ENCODE peak calls at places on chromosomes 3 and 15, in nine cellular contexts. K is CD8-positive, alpha-beta T cell; S is ovary; I is fibroblast of pulmonary artery; E is dorsolateral prefrontal cortex; B is epithelial cell of esophagus; Y is heart right ventricle; H is fibroblast of lung; C is mammary epithelial cell. F is an unnamed sample.

GRCh38 chr15:31540633-31541032 is 214.0 kb downstream of the KLF13 start:
- DNase-seq in I (no peak), S (no peak), Y (no peak), E (no peak), C (no peak), K (no peak), H (no peak), B (no peak), F (no peak)

GRCh38 chr3:57783186-57784088 is 27.3 kb downstream of the SLMAP start:
- DNase-seq in H (peak), K (no peak), C (no peak), E (no peak), B (peak), S (no peak), I (no peak), Y (peak), F (no peak)

GRCh38 chr15:42385206-42385979 is 26.1 kb downstream of the CAPN3 start:
- DNase-seq in H (peak), K (no peak), I (peak), E (no peak), S (no peak), Y (no peak), B (peak), C (peak), F (no peak)

GRCh38 chr3:113812854-113813253 is 25.7 kb upstream of the GRAMD1C start:
- DNase-seq in I (no peak), E (no peak), C (no peak), K (no peak), Y (no peak), S (no peak), B (no peak), H (no peak), F (no peak)

GRCh38 chr15:76057332-76058000 is 2.3 kb upstream of the TMEM266 start:
- DNase-seq in C (peak), S (no peak), Y (peak), I (peak), H (peak), K (no peak), E (no peak), B (peak), F (no peak)

GRCh38 chr15:31486506-31486905 is 159.9 kb downstream of the KLF13 start:
- DNase-seq in Y (no peak), H (no peak), C (no peak), K (no peak), S (no peak), B (no peak), I (no peak), E (no peak), F (no peak)

GRCh38 chr3:129257609-129258008 is 8.2 kb downstream of the COPG1 start:
- DNase-seq in S (no peak), Y (no peak), E (no peak), C (no peak), I (no peak), H (no peak), B (no peak), K (no peak), F (no peak)

GRCh38 chr3:62554264-62554799 is 181.0 kb upstream of the FEZF2 start:
- DNase-seq in I (no peak), S (no peak), C (no peak), H (peak), B (peak), E (no peak), K (no peak), Y (no peak), F (no peak)

GRCh38 chr15:56538901-56539545 is 74.1 kb upstream of the MNS1 start:
- DNase-seq in I (no peak), H (no peak), K (no peak), Y (no peak), C (no peak), B (no peak), E (no peak), S (no peak), F (no peak)

GRCh38 chr3:10443791-10444429 is 61.5 kb downstream of the ATP2B2 start:
- DNase-seq in E (no peak), H (no peak), I (no peak), C (no peak), B (no peak), K (no peak), S (no peak), Y (no peak), F (no peak)

DNA sequence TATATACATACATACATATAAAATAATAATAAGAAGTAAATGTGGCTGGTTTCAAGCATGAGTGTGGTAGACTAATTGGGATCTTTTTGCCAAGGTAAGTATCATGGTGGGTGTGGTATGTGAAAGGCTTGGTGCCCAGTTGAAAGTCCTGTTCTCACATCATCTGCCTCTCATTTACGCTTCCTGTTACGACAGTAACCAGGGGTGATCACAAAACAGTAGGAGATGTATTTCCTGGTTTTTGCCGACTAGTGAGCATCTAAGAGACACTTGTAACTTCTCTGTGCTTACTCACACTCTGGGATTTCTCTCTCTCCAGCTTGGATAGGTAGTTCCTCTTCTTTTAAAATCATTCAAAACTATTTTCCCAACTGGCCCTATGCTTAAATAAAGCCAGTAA is 1028.3 kb upstream of the NR2F2 start:
- DNase-seq in Y (no peak), K (no peak), E (no peak), C (peak), S (no peak), H (no peak), I (peak), B (peak), F (no peak)
- TF ChIP-seq CTCF in Y (no peak), K (no peak), E (no peak), C (no peak), S (no peak), H (no peak), I (no peak), B (no peak), F (no peak)

GRCh38 chr3:86985427-86985826 is 5.5 kb downstream of the VGLL3 start:
- DNase-seq in K (no peak), B (no peak), H (peak), E (no peak), Y (no peak), I (no peak), C (no peak), S (no peak), F (no peak)
- H3K4me3 ChIP-seq in K (no peak), B (no peak), H (peak), E (no peak), Y (no peak), I (no peak), C (no peak), S (no peak), F (no peak)

DNA sequence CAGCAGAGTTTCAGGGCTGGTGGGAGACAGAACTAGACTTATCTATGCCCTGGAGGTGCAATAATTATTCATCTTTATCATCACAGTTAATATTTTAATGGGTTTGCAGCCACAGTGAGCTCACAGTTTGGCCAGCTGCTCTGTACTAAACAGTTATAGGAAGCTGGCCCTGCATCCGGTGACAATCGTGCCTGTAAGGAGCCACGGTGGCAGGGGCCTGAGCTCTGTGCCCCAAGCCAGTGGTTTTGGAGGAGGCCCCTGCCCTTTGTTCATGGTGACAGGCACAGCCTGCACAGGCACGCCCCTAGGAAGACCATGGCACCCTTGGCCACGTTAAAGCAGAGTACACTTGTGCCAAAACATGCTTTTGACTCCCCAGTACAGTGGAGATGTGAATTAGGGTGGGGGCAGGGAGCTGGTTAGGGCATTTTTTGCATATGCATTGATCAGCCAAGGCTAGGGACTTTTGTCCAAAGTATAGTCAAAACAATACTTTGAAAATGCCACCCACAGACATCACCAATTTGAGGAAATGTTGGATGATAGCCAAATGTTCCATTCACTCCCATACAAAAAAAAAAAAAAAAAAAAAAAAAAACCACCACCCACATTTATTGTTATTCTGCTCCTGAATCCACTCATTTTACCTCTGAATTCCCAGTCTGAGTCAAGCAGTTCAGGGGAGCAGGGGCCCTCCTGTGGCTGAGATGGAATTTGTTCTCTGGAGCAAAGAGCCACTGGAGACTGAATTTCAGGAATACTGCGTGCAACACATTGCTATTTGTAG is 3.4 kb upstream of the RFTN1 start:
- DNase-seq in B (peak), C (peak), K (no peak), I (peak), Y (peak), S (peak), E (no peak), H (peak), F (no peak)
- TF ChIP-seq CTCF in B (peak), C (peak), K (no peak), I (peak), Y (peak), S (peak), E (peak), H (peak), F (peak)

GRCh38 chr3:186259612-186260383 is 102.2 kb downstream of the DGKG start:
- DNase-seq in K (peak), B (peak), E (peak), C (peak), I (peak), H (peak), Y (peak), S (peak), F (peak)
- H3K4me3 ChIP-seq in K (no peak), B (no peak), E (no peak), C (peak), I (peak), H (no peak), Y (no peak), S (no peak), F (peak)

GRCh38 chr3:65436580-65436979 is 602.1 kb downstream of the MAGI1 start:
- DNase-seq in C (no peak), B (no peak), E (no peak), Y (no peak), S (no peak), K (no peak), I (peak), H (peak), F (no peak)
- TF ChIP-seq CTCF in C (peak), B (peak), E (peak), Y (no peak), S (no peak), K (no peak), I (peak), H (no peak), F (peak)

DNA sequence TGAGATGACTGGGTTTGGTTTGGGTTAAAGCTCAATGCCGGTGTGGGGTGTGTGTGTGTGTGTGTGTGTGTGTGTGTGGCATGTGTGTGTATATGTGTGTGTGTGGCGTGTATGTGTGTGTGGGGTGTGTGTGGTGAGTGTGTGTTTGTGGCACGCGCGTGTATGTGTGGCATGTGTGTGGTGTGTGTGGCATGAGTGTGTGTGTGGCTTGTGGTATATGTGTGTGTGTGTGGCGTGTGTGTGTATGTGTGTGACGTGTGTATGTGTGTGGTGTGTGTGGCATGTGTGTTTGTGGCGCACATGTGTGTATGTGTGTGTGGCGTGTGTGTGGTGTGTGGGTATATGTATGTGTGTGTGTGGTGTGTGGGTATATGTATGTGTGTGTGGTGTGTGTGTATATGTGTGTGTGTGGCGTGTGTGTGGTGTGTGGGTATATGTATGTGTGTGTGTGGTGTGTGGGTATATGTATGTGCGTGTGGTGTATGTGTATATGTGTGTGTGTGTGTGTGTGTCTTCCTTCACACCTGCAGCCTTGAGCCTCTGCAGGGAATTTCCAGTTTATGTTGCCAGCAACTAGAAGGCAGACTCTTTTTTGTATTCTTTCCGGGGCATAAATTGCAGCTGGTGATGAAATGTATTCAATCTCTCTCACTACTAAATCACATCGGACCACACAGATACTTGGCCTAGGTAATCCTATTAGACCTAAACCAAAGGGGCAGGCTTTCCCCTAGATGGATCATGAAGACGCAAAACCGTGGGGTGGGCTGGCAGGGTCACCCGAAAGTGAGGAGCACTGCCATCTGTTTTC is 34.8 kb downstream of the CHRD start:
- DNase-seq in B (no peak), I (no peak), Y (no peak), S (no peak), K (no peak), H (no peak), C (no peak), E (no peak), F (no peak)
- H3K4me3 ChIP-seq in B (no peak), I (no peak), Y (no peak), S (no peak), K (no peak), H (no peak), C (no peak), E (no peak), F (no peak)

DNA sequence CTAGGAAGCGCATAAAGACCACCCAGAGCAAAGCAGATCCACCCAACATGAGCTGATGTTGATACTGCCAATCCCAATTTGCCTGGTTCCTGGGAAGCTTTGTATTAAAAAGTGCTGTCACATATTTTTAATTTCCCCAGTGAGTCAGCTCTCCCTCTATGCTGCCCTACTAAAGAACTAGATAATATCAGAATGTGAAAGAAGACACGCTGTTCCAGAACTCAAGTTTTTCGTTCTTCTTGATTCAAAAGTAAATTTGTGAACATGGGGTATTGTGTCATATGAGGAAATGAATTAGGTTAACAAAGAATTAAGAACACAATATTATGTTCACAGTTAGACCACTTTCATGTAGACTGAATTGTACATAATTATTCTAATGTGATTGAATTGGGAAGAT is 734.2 kb upstream of the ALCAM start:
- DNase-seq in E (no peak), H (no peak), C (no peak), K (no peak), S (no peak), I (peak), Y (no peak), B (no peak), F (no peak)
- TF ChIP-seq CTCF in E (no peak), H (no peak), C (no peak), K (no peak), S (no peak), I (no peak), Y (no peak), B (no peak), F (no peak)

GRCh38 chr3:149548729-149549065 is 74.2 kb downstream of the TM4SF4 start:
- DNase-seq in Y (no peak), C (no peak), I (no peak), S (no peak), B (no peak), K (no peak), H (no peak), E (no peak), F (no peak)

GRCh38 chr3:149542375-149543312 is 68.1 kb downstream of the TM4SF4 start:
- DNase-seq in H (no peak), B (no peak), K (no peak), S (no peak), E (no peak), I (no peak), C (no peak), Y (no peak), F (peak)

GRCh38 chr3:149547954-149548728 is 73.6 kb downstream of the TM4SF4 start:
- DNase-seq in H (peak), I (peak), C (peak), S (peak), E (no peak), Y (no peak), B (peak), K (no peak), F (no peak)

GRCh38 chr3:149551500-149551899 is 77.0 kb downstream of the TM4SF4 start:
- DNase-seq in K (no peak), Y (no peak), I (no peak), C (peak), S (no peak), B (no peak), H (no peak), E (no peak), F (no peak)

DNA sequence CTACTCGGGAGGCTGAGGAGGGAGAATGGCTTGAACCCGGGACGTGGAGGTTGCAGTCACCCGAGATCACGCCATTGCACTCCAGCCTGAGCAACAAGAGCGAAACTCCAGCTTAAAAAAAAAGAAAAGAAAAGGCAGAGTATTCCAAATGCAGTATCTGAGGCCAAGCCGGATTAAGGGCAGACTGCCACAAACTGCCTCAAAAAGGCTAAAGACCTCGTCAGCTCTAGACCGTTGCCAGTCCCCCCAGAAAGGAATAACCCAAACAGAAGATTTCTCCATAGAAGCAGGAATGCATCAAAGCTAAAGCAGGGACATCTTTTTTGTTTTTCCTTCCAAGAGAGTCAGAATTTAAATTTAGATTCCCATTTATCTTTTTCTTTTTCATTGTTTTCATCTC is 72.9 kb downstream of the TM4SF4 start:
- DNase-seq in C (no peak), K (no peak), Y (peak), B (no peak), I (peak), H (peak), S (peak), E (no peak), F (no peak)
- H3K4me3 ChIP-seq in C (peak), K (no peak), Y (no peak), B (no peak), I (no peak), H (no peak), S (no peak), E (no peak), F (no peak)

DNA sequence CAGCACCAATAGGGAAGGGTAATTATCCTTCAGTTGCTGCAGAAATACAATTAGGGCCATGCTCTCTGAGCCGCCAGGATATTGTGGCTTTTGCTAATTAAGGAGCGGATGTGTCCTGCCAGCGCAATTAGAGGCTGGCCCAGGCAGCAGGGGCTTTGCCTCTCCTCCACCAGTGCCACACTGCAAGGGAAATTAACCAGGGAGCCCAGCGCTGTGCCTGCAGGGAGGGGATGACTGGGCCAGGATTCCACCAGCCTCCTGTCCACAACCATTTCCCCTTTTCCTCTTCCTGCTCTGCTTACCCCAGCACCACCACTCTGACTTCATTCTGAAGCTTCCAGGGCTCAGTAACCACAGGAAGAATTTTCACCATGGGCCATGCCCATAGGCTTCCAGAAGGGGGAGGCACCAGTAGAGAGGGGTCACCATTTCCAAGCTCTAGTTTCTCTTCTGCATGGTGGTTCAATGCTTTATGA is 10.3 kb upstream of the AEN start:
- DNase-seq in S (no peak), B (no peak), C (no peak), H (no peak), I (no peak), K (no peak), Y (no peak), E (no peak), F (no peak)
- TF ChIP-seq CTCF in S (no peak), B (no peak), C (no peak), H (no peak), I (peak), K (no peak), Y (no peak), E (no peak), F (peak)

GRCh38 chr3:48472923-48473616 is 26.5 kb downstream of the ATRIP start:
- DNase-seq in Y (peak), S (peak), H (peak), I (peak), C (peak), E (peak), K (peak), B (peak), F (peak)

GRCh38 chr3:48474619-48475018 is 28.1 kb downstream of the ATRIP start:
- DNase-seq in K (no peak), I (no peak), H (no peak), Y (no peak), S (no peak), E (no peak), B (no peak), C (no peak), F (no peak)

GRCh38 chr3:48472673-48472922 is 26.1 kb downstream of the ATRIP start:
- DNase-seq in K (no peak), H (no peak), B (peak), C (no peak), E (no peak), Y (peak), I (no peak), S (no peak), F (no peak)

GRCh38 chr3:48475188-48475587 is 28.7 kb downstream of the ATRIP start:
- DNase-seq in Y (no peak), B (no peak), H (no peak), C (no peak), K (no peak), S (no peak), I (no peak), E (no peak), F (no peak)

DNA sequence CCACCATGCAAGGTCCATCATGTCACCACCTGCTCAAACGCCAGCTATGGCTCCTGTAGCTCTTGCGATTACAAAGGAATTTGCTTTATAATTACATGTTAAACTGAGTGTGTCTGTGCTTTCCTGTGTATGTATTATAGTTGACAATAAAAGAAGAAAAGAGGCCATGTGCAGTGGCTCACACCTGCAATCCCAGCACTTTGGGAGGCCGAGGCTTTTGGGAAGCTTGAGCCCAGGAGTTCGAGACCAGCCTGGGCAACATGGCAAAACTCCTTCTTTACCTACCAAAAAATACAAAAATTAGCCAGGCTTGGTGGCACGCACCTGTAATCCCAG is 27.0 kb downstream of the ATRIP start:
- DNase-seq in Y (no peak), H (no peak), B (no peak), E (no peak), S (no peak), I (no peak), C (no peak), K (no peak), F (no peak)
- H3K4me3 ChIP-seq in Y (peak), H (no peak), B (no peak), E (peak), S (no peak), I (no peak), C (no peak), K (peak), F (no peak)

F was measured in epithelial cell of proximal tubule.